ENCODE peak calls at places on chromosomes 16 and 17, in six cellular contexts. Q is iris pigment epithelial cell; V is heart right ventricle; G is ELF-1; A is activated CD4-positive, alpha-beta T cell treated with anti-CD3 and anti-CD28 coated beads, Interleukin-2, amount 50 U/mL, for 1 hour; H is left cardiac atrium. M is an unnamed sample.

GRCh38 chr17:57925361-57925990 is 29.7 kb downstream of the CUEDC1 start:
- DNase-seq in Q (no peak), V (no peak), G (peak), A (no peak), H (no peak), M (no peak)

GRCh38 chr17:73291260-73291801 is 20.5 kb downstream of the CDC42EP4 start:
- DNase-seq in Q (peak), V (peak), G (no peak), A (no peak), H (peak), M (no peak)

GRCh38 chr16:88790312-88791150 is 5.5 kb upstream of the PIEZO1 start:
- DNase-seq in Q (peak), V (peak), G (no peak), A (peak), H (peak), M (no peak)

GRCh38 chr16:56193951-56194726 is 2.9 kb downstream of the GNAO1 start:
- DNase-seq in Q (peak), V (peak), G (peak), A (peak), H (peak), M (peak)

GRCh38 chr17:74758846-74759163 is 10.4 kb downstream of the NHERF1 start:
- DNase-seq in Q (no peak), V (no peak), G (no peak), A (no peak), H (no peak), M (no peak)

GRCh38 chr16:87160218-87160617 is 157.0 kb downstream of the C16orf95 start:
- DNase-seq in Q (peak), V (no peak), G (peak), A (no peak), H (no peak), M (no peak)

GRCh38 chr16:14564323-14564722 is 65.7 kb downstream of the PARN start:
- DNase-seq in Q (no peak), V (no peak), G (no peak), A (no peak), H (no peak), M (peak)

GRCh38 chr17:35256629-35257028 is 13.8 kb downstream of the SLFN5 start:
- DNase-seq in Q (no peak), V (no peak), G (no peak), A (no peak), H (no peak), M (no peak)

GRCh38 chr16:57301126-57301817 is 16.8 kb upstream of the PLLP start:
- DNase-seq in Q (no peak), V (peak), G (no peak), A (no peak), H (no peak), M (no peak)

GRCh38 chr16:53372942-53373871 is 61.1 kb upstream of the RBL2 start:
- DNase-seq in Q (no peak), V (no peak), G (peak), A (peak), H (no peak), M (peak)

GRCh38 chr17:64345691-64346376 is 44.8 kb downstream of the PECAM1 start:
- DNase-seq in Q (no peak), V (no peak), G (no peak), A (no peak), H (no peak), M (no peak)

GRCh38 chr17:15414502-15415348 is 52.7 kb downstream of the CDRT4 start:
- DNase-seq in Q (no peak), V (peak), G (peak), A (no peak), H (peak), M (no peak)

GRCh38 chr16:78926723-78927200 is 673.8 kb downstream of the MAF start:
- DNase-seq in Q (no peak), V (no peak), G (no peak), A (no peak), H (no peak), M (no peak)

GRCh38 chr17:10879110-10879509 is 41.2 kb upstream of the PIRT start:
- DNase-seq in Q (peak), V (peak), G (peak), A (no peak), H (no peak), M (no peak)

GRCh38 chr16:22191089-22191965 is 14.8 kb upstream of the EEF2K start:
- DNase-seq in Q (peak), V (peak), G (peak), A (peak), H (peak), M (peak)

GRCh38 chr16:81137754-81138153 is 41.6 kb upstream of the GCSH start:
- DNase-seq in Q (no peak), V (no peak), G (peak), A (no peak), H (no peak), M (no peak)

GRCh38 chr17:32490101-32490482 is 3.3 kb downstream of the CDK5R1 start:
- DNase-seq in Q (no peak), V (no peak), G (peak), A (peak), H (no peak), M (no peak)

GRCh38 chr17:4362141-4362540 is 4.3 kb downstream of the UBE2G1 start:
- DNase-seq in Q (no peak), V (no peak), G (no peak), A (no peak), H (no peak), M (no peak)

GRCh38 chr17:28544402-28545140 is 7.9 kb downstream of the UNC119 start:
- DNase-seq in Q (no peak), V (no peak), G (peak), A (no peak), H (no peak), M (no peak)

GRCh38 chr16:67025151-67025550 is 3.8 kb upstream of the CBFB start:
- DNase-seq in Q (no peak), V (no peak), G (no peak), A (no peak), H (no peak), M (no peak)

GRCh38 chr17:50841949-50842354 is 6.6 kb downstream of the WFIKKN2 start:
- DNase-seq in Q (peak), V (peak), G (peak), A (peak), H (peak), M (peak)

GRCh38 chr17:17356931-17357270 is 53.7 kb downstream of the NT5M start:
- DNase-seq in Q (no peak), V (no peak), G (no peak), A (no peak), H (no peak), M (no peak)

GRCh38 chr17:34539881-34540280 is 39.5 kb upstream of the TMEM132E start:
- DNase-seq in Q (no peak), V (no peak), G (no peak), A (no peak), H (no peak), M (no peak)

GRCh38 chr16:11312718-11313492 is 31.8 kb upstream of the PRM1 start:
- DNase-seq in Q (peak), V (no peak), G (peak), A (no peak), H (no peak), M (peak)

GRCh38 chr16:87628940-87629339 is 26.6 kb downstream of the JPH3 start:
- DNase-seq in Q (peak), V (no peak), G (no peak), A (no peak), H (no peak), M (no peak)

GRCh38 chr17:78838574-78839005 is 2.0 kb downstream of the USP36 start:
- DNase-seq in Q (no peak), V (no peak), G (peak), A (no peak), H (no peak), M (peak)

GRCh38 chr17:5049314-5049819 is 14.1 kb upstream of the SLC52A1 start:
- DNase-seq in Q (no peak), V (no peak), G (no peak), A (peak), H (no peak), M (no peak)

GRCh38 chr17:71828182-71828596 is 292.6 kb upstream of the SOX9 start:
- DNase-seq in Q (peak), V (no peak), G (peak), A (no peak), H (no peak), M (peak)

GRCh38 chr16:83458612-83459011 is 349.2 kb upstream of the HSBP1 start:
- DNase-seq in Q (peak), V (no peak), G (no peak), A (no peak), H (no peak), M (no peak)

GRCh38 chr16:89909777-89910716 is 8.6 kb upstream of the MC1R start:
- DNase-seq in Q (peak), V (peak), G (peak), A (peak), H (peak), M (no peak)